ENCODE peak calls at places on chromosomes 12 and 14, in five cellular contexts. One of them, this sample, is unnamed.

GRCh38 chr12:105522166-105522825 is 191.8 kb downstream of the C12orf75 start:
- DNase-seq in BE2C: no peak
- DNase-seq in HCT116: no peak
- DNase-seq in epithelial cell of proximal tubule: no peak
- DNase-seq in transverse colon: no peak
- DNase-seq in this sample: peak; percentile 28

GRCh38 chr14:24296341-24297157 is 3.0 kb downstream of the DHRS1 start:
- DNase-seq in BE2C: peak; percentile 76
- DNase-seq in HCT116: no peak
- DNase-seq in epithelial cell of proximal tubule: peak; percentile 64
- DNase-seq in transverse colon: peak; percentile 54
- DNase-seq in this sample: peak; percentile 90

GRCh38 chr12:9947674-9948073 is 15.5 kb upstream of the CLEC2A start:
- DNase-seq in BE2C: no peak
- DNase-seq in HCT116: no peak
- DNase-seq in epithelial cell of proximal tubule: no peak
- DNase-seq in transverse colon: no peak
- DNase-seq in this sample: no peak

GRCh38 chr14:73763396-73763795 is 49.2 kb upstream of the PNMA1 start:
- DNase-seq in BE2C: no peak
- DNase-seq in HCT116: no peak
- DNase-seq in epithelial cell of proximal tubule: no peak
- DNase-seq in transverse colon: peak; percentile 26
- DNase-seq in this sample: no peak

GRCh38 chr14:96632363-96632758 is 130.2 kb downstream of the PAPOLA start:
- DNase-seq in BE2C: no peak
- DNase-seq in HCT116: no peak
- DNase-seq in epithelial cell of proximal tubule: no peak
- DNase-seq in transverse colon: no peak
- DNase-seq in this sample: no peak

GRCh38 chr12:103852498-103852992 is 11.5 kb upstream of the NT5DC3 start:
- DNase-seq in BE2C: no peak
- DNase-seq in HCT116: no peak
- DNase-seq in epithelial cell of proximal tubule: no peak
- DNase-seq in transverse colon: no peak
- DNase-seq in this sample: no peak

GRCh38 chr14:68012861-68013260 is 193.3 kb downstream of the RAD51B start:
- DNase-seq in BE2C: no peak
- DNase-seq in HCT116: no peak
- DNase-seq in epithelial cell of proximal tubule: no peak
- DNase-seq in transverse colon: no peak
- DNase-seq in this sample: no peak

GRCh38 chr12:57227315-57228115 is 2.0 kb upstream of the SHMT2 start:
- DNase-seq in BE2C: peak; percentile 4
- DNase-seq in HCT116: no peak
- DNase-seq in epithelial cell of proximal tubule: no peak
- DNase-seq in transverse colon: no peak
- DNase-seq in this sample: peak; percentile 53

GRCh38 chr12:76879710-76880025 is 849 bp upstream of the CSRP2 start:
- DNase-seq in BE2C: no peak
- DNase-seq in HCT116: no peak
- DNase-seq in epithelial cell of proximal tubule: no peak
- DNase-seq in transverse colon: no peak
- DNase-seq in this sample: no peak

GRCh38 chr12:67391656-67392055 is 122.5 kb downstream of the CAND1 start:
- DNase-seq in BE2C: no peak
- DNase-seq in HCT116: no peak
- DNase-seq in epithelial cell of proximal tubule: no peak
- DNase-seq in transverse colon: no peak
- DNase-seq in this sample: no peak

GRCh38 chr12:90126125-90126524 is 417.5 kb upstream of the ATP2B1 start:
- DNase-seq in BE2C: no peak
- DNase-seq in HCT116: no peak
- DNase-seq in epithelial cell of proximal tubule: no peak
- DNase-seq in transverse colon: no peak
- DNase-seq in this sample: no peak

GRCh38 chr12:102562836-102563425 is 82.6 kb upstream of the IGF1 start:
- DNase-seq in BE2C: no peak
- DNase-seq in HCT116: no peak
- DNase-seq in epithelial cell of proximal tubule: no peak
- DNase-seq in transverse colon: no peak
- DNase-seq in this sample: no peak

GRCh38 chr12:51056242-51056641 is 8.1 kb downstream of the LETMD1 start:
- DNase-seq in BE2C: no peak
- DNase-seq in HCT116: no peak
- DNase-seq in epithelial cell of proximal tubule: no peak
- DNase-seq in transverse colon: no peak
- DNase-seq in this sample: peak; percentile 63

GRCh38 chr12:90261283-90261682 is 552.6 kb upstream of the ATP2B1 start:
- DNase-seq in BE2C: no peak
- DNase-seq in HCT116: no peak
- DNase-seq in epithelial cell of proximal tubule: no peak
- DNase-seq in transverse colon: no peak
- DNase-seq in this sample: peak; percentile 18

GRCh38 chr14:37623971-37624370 is 28.5 kb downstream of the TTC6 start:
- DNase-seq in BE2C: no peak
- DNase-seq in HCT116: no peak
- DNase-seq in epithelial cell of proximal tubule: peak; percentile 7
- DNase-seq in transverse colon: no peak
- DNase-seq in this sample: no peak

GRCh38 chr14:51996148-51996746 is 6.9 kb downstream of the RTRAF start:
- DNase-seq in BE2C: no peak
- DNase-seq in HCT116: no peak
- DNase-seq in epithelial cell of proximal tubule: no peak
- DNase-seq in transverse colon: no peak
- DNase-seq in this sample: no peak

GRCh38 chr14:26276757-26277156 is 321.1 kb downstream of the NOVA1 start:
- DNase-seq in BE2C: no peak
- DNase-seq in HCT116: no peak
- DNase-seq in epithelial cell of proximal tubule: no peak
- DNase-seq in transverse colon: no peak
- DNase-seq in this sample: no peak

GRCh38 chr12:74770552-74770951 is 232.9 kb downstream of the ATXN7L3B start:
- DNase-seq in BE2C: no peak
- DNase-seq in HCT116: no peak
- DNase-seq in epithelial cell of proximal tubule: no peak
- DNase-seq in transverse colon: no peak
- DNase-seq in this sample: no peak

DNA sequence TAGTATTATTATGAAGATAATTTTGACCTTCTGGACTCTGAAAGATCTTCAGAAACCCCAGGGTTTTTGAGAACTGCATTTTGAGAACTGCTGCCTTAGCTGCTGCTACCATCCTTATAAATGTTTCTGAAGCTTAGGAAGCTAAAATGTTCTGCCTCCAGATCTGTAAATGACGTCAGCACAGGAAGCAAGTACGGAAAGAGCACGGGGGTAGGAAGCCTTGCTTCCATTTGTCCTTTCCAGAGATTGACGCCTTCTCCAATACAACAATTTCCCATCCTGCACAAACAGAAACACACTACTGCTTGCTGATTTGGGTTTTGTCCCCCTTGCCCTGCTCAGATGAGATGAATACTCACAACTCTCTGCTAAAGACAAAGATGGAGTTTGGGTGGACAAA is 17.9 kb downstream of the RAD52 start:
- DNase-seq in BE2C: no peak
- DNase-seq in HCT116: no peak
- DNase-seq in epithelial cell of proximal tubule: no peak
- DNase-seq in transverse colon: no peak
- DNase-seq in this sample: no peak
- H3K4me3 ChIP-seq in BE2C: no peak overlapping the region
- H3K4me3 ChIP-seq in HCT116: no peak overlapping the region
- H3K4me3 ChIP-seq in epithelial cell of proximal tubule: no peak overlapping the region
- H3K4me3 ChIP-seq in transverse colon: no peak overlapping the region
- H3K4me3 ChIP-seq in this sample: no peak overlapping the region

GRCh38 chr14:79369359-79370332 is 841.7 kb downstream of the DIO2 start:
- DNase-seq in BE2C: no peak
- DNase-seq in HCT116: no peak
- DNase-seq in epithelial cell of proximal tubule: peak; percentile 22
- DNase-seq in transverse colon: no peak
- DNase-seq in this sample: peak; percentile 70
- TF ChIP-seq CTCF in BE2C: no peak
- TF ChIP-seq CTCF in HCT116: no peak
- TF ChIP-seq CTCF in epithelial cell of proximal tubule: no peak
- TF ChIP-seq CTCF in transverse colon: no peak
- TF ChIP-seq CTCF in this sample: peak; percentile 9

GRCh38 chr14:22526744-22527143 is 62.3 kb downstream of the DAD1 start:
- DNase-seq in BE2C: no peak
- DNase-seq in HCT116: no peak
- DNase-seq in epithelial cell of proximal tubule: no peak
- DNase-seq in transverse colon: no peak
- DNase-seq in this sample: no peak
- H3K4me3 ChIP-seq in BE2C: no peak overlapping the region
- H3K4me3 ChIP-seq in HCT116: no peak overlapping the region
- H3K4me3 ChIP-seq in epithelial cell of proximal tubule: no peak overlapping the region
- H3K4me3 ChIP-seq in transverse colon: no peak overlapping the region
- H3K4me3 ChIP-seq in this sample: no peak overlapping the region

GRCh38 chr14:106422066-106422465 is 895.7 kb downstream of the TMEM121 start:
- DNase-seq in BE2C: no peak
- DNase-seq in HCT116: no peak
- DNase-seq in epithelial cell of proximal tubule: no peak
- DNase-seq in transverse colon: no peak
- DNase-seq in this sample: no peak

GRCh38 chr14:106414464-106414863 is 888.1 kb downstream of the TMEM121 start:
- DNase-seq in BE2C: no peak
- DNase-seq in HCT116: no peak
- DNase-seq in epithelial cell of proximal tubule: no peak
- DNase-seq in transverse colon: no peak
- DNase-seq in this sample: no peak

GRCh38 chr14:106419432-106419831 is 893.0 kb downstream of the TMEM121 start:
- DNase-seq in BE2C: no peak
- DNase-seq in HCT116: no peak
- DNase-seq in epithelial cell of proximal tubule: no peak
- DNase-seq in transverse colon: no peak
- DNase-seq in this sample: no peak

GRCh38 chr14:106417224-106418049 is 891.1 kb downstream of the TMEM121 start:
- DNase-seq in BE2C: peak; percentile 87
- DNase-seq in HCT116: peak; percentile 3
- DNase-seq in epithelial cell of proximal tubule: no peak
- DNase-seq in transverse colon: peak; percentile 61
- DNase-seq in this sample: no peak
- TF ChIP-seq CTCF in BE2C: peak; percentile 100
- TF ChIP-seq CTCF in HCT116: peak; percentile 64
- TF ChIP-seq CTCF in epithelial cell of proximal tubule: peak; percentile 62
- TF ChIP-seq CTCF in transverse colon: peak; percentile 38
- TF ChIP-seq CTCF in this sample: peak; percentile 31

DNA sequence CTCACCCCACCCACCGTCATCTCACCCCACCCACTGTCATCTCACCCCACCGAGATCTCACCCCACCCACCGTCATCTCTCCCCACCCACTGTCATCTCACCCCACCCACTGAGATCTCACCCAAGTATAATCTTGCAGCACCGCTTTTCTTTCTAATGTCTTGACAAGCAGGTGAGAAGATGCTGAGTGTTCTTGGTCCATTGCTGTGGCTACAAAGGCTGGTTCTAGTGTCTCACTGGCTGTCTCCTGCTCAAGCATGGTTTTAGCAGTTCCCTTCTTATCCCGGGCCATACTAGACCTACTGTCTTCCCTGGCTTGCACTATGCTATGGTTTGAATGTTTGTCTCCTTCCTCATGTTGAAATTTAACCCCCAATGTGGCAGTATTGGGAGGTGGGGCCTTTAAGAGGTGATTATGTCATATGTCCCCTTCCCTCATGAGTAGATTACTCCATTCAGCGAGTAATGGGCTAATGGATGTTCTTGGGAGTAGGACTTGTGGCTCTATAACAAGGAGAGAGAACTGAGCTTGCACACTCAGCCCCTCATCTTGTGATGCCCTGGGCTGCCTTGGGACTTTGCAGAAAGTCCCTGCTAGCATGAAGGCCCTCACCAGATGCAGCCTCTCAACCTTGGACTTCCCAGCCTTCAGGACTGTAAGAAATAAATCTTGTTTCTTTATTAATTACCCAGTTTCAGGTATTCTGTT is 47.7 kb upstream of the PPP2R5C start:
- DNase-seq in BE2C: no peak
- DNase-seq in HCT116: no peak
- DNase-seq in epithelial cell of proximal tubule: no peak
- DNase-seq in transverse colon: no peak
- DNase-seq in this sample: no peak
- H3K4me3 ChIP-seq in BE2C: no peak overlapping the region
- H3K4me3 ChIP-seq in HCT116: no peak overlapping the region
- H3K4me3 ChIP-seq in epithelial cell of proximal tubule: no peak overlapping the region
- H3K4me3 ChIP-seq in transverse colon: no peak overlapping the region
- H3K4me3 ChIP-seq in this sample: no peak overlapping the region

GRCh38 chr14:59588136-59588535 is 11.5 kb upstream of the CCDC175 start:
- DNase-seq in BE2C: no peak
- DNase-seq in HCT116: no peak
- DNase-seq in epithelial cell of proximal tubule: no peak
- DNase-seq in transverse colon: no peak
- DNase-seq in this sample: no peak

GRCh38 chr14:59582845-59583509 is 6.4 kb upstream of the CCDC175 start:
- DNase-seq in BE2C: no peak
- DNase-seq in HCT116: no peak
- DNase-seq in epithelial cell of proximal tubule: no peak
- DNase-seq in transverse colon: no peak
- DNase-seq in this sample: no peak

GRCh38 chr14:59585891-59586554 is 9.4 kb upstream of the CCDC175 start:
- DNase-seq in BE2C: no peak
- DNase-seq in HCT116: no peak
- DNase-seq in epithelial cell of proximal tubule: no peak
- DNase-seq in transverse colon: no peak
- DNase-seq in this sample: peak; percentile 3

GRCh38 chr14:59582161-59582560 is 5.5 kb upstream of the CCDC175 start:
- DNase-seq in BE2C: no peak
- DNase-seq in HCT116: no peak
- DNase-seq in epithelial cell of proximal tubule: no peak
- DNase-seq in transverse colon: no peak
- DNase-seq in this sample: no peak

DNA sequence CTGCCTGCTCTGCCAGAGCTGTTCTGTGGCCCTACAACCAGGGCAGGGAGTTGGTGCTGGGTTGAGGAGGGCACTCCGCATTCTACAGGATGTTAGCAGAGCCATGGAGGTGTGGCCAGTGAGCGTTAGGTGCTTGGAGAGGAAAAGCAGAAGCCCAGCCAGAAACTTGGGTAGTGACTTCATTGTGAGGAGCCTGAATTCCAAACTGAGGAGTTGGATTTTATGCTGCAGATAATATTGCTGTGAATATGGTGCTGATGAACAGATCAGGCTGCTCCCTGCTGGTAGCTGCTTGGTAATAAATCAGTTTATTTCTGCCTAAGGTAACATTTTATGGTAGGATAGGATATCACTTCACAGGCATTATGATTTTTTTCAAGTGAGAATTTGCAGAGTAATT is 7.1 kb upstream of the CCDC175 start:
- DNase-seq in BE2C: no peak
- DNase-seq in HCT116: no peak
- DNase-seq in epithelial cell of proximal tubule: no peak
- DNase-seq in transverse colon: no peak
- DNase-seq in this sample: peak; percentile 35
- TF ChIP-seq CTCF in BE2C: no peak
- TF ChIP-seq CTCF in HCT116: no peak
- TF ChIP-seq CTCF in epithelial cell of proximal tubule: no peak
- TF ChIP-seq CTCF in transverse colon: no peak
- TF ChIP-seq CTCF in this sample: no peak

GRCh38 chr14:85934123-85934885 is 404.4 kb downstream of the FLRT2 start:
- DNase-seq in BE2C: peak; percentile 9
- DNase-seq in HCT116: no peak
- DNase-seq in epithelial cell of proximal tubule: no peak
- DNase-seq in transverse colon: peak; percentile 23
- DNase-seq in this sample: no peak
- H3K4me3 ChIP-seq in BE2C: peak overlapping the region; percentile 63
- H3K4me3 ChIP-seq in HCT116: no peak overlapping the region
- H3K4me3 ChIP-seq in epithelial cell of proximal tubule: peak overlapping the region; percentile 31
- H3K4me3 ChIP-seq in transverse colon: peak overlapping the region; percentile 47
- H3K4me3 ChIP-seq in this sample: peak overlapping the region; percentile 24

GRCh38 chr12:45890276-45890675 is 100.1 kb downstream of the SCAF11 start:
- DNase-seq in BE2C: no peak
- DNase-seq in HCT116: no peak
- DNase-seq in epithelial cell of proximal tubule: no peak
- DNase-seq in transverse colon: no peak
- DNase-seq in this sample: no peak
- TF ChIP-seq CTCF in BE2C: no peak
- TF ChIP-seq CTCF in HCT116: no peak
- TF ChIP-seq CTCF in epithelial cell of proximal tubule: no peak
- TF ChIP-seq CTCF in transverse colon: no peak
- TF ChIP-seq CTCF in this sample: no peak

This sample was measured in foreskin fibroblast.